ENCODE peak calls at places on chromosome 2, in nine cellular contexts. One of them, this sample, is unnamed.

GRCh38 chr2:146666336-146666735 is 1178.5 kb upstream of the ACVR2A start:
- DNase-seq in NCI-H2171 treated with DMSO at 0.1 percent for 48 hours: no peak
- DNase-seq in AG20443: no peak
- DNase-seq in gastrocnemius medialis: no peak
- DNase-seq in NCI-H1092 treated with DMSO at 0.1 percent for 48 hours: no peak
- DNase-seq in amniotic epithelial cell: peak; percentile 66
- DNase-seq in heart right ventricle: no peak
- DNase-seq in RWPE1: peak; percentile 17
- DNase-seq in AG09309: no peak
- DNase-seq in this sample: no peak

GRCh38 chr2:52074139-52074719 is 1042.3 kb upstream of the NRXN1 start:
- DNase-seq in NCI-H2171 treated with DMSO at 0.1 percent for 48 hours: no peak
- DNase-seq in AG20443: no peak
- DNase-seq in gastrocnemius medialis: no peak
- DNase-seq in NCI-H1092 treated with DMSO at 0.1 percent for 48 hours: no peak
- DNase-seq in amniotic epithelial cell: no peak
- DNase-seq in heart right ventricle: no peak
- DNase-seq in RWPE1: no peak
- DNase-seq in AG09309: no peak
- DNase-seq in this sample: no peak

GRCh38 chr2:192196451-192197194 is 1.9 kb upstream of the TMEFF2 start:
- DNase-seq in NCI-H2171 treated with DMSO at 0.1 percent for 48 hours: peak; percentile 51
- DNase-seq in AG20443: no peak
- DNase-seq in gastrocnemius medialis: no peak
- DNase-seq in NCI-H1092 treated with DMSO at 0.1 percent for 48 hours: no peak
- DNase-seq in amniotic epithelial cell: no peak
- DNase-seq in heart right ventricle: no peak
- DNase-seq in RWPE1: no peak
- DNase-seq in AG09309: no peak
- DNase-seq in this sample: no peak

GRCh38 chr2:15313657-15314056 is 247.5 kb downstream of the NBAS start:
- DNase-seq in NCI-H2171 treated with DMSO at 0.1 percent for 48 hours: peak; percentile 78
- DNase-seq in AG20443: peak; percentile 14
- DNase-seq in gastrocnemius medialis: no peak
- DNase-seq in NCI-H1092 treated with DMSO at 0.1 percent for 48 hours: no peak
- DNase-seq in amniotic epithelial cell: peak; percentile 84
- DNase-seq in heart right ventricle: no peak
- DNase-seq in RWPE1: peak; percentile 30
- DNase-seq in AG09309: no peak
- DNase-seq in this sample: no peak

GRCh38 chr2:117674172-117674571 is 140.3 kb upstream of the DDX18 start:
- DNase-seq in NCI-H2171 treated with DMSO at 0.1 percent for 48 hours: no peak
- DNase-seq in AG20443: no peak
- DNase-seq in gastrocnemius medialis: no peak
- DNase-seq in NCI-H1092 treated with DMSO at 0.1 percent for 48 hours: no peak
- DNase-seq in amniotic epithelial cell: no peak
- DNase-seq in heart right ventricle: no peak
- DNase-seq in RWPE1: no peak
- DNase-seq in AG09309: no peak
- DNase-seq in this sample: no peak

GRCh38 chr2:42867093-42868065 is 75.0 kb upstream of the HAAO start:
- DNase-seq in NCI-H2171 treated with DMSO at 0.1 percent for 48 hours: no peak
- DNase-seq in AG20443: no peak
- DNase-seq in gastrocnemius medialis: no peak
- DNase-seq in NCI-H1092 treated with DMSO at 0.1 percent for 48 hours: no peak
- DNase-seq in amniotic epithelial cell: no peak
- DNase-seq in heart right ventricle: no peak
- DNase-seq in RWPE1: no peak
- DNase-seq in AG09309: no peak
- DNase-seq in this sample: peak; percentile 75

GRCh38 chr2:28381225-28382180 is 11.2 kb upstream of the FOSL2 start:
- DNase-seq in NCI-H2171 treated with DMSO at 0.1 percent for 48 hours: no peak
- DNase-seq in AG20443: no peak
- DNase-seq in gastrocnemius medialis: no peak
- DNase-seq in NCI-H1092 treated with DMSO at 0.1 percent for 48 hours: no peak
- DNase-seq in amniotic epithelial cell: no peak
- DNase-seq in heart right ventricle: no peak
- DNase-seq in RWPE1: no peak
- DNase-seq in AG09309: no peak
- DNase-seq in this sample: no peak

GRCh38 chr2:109176489-109176888 is 47.5 kb downstream of the SH3RF3 start:
- DNase-seq in NCI-H2171 treated with DMSO at 0.1 percent for 48 hours: no peak
- DNase-seq in AG20443: no peak
- DNase-seq in gastrocnemius medialis: no peak
- DNase-seq in NCI-H1092 treated with DMSO at 0.1 percent for 48 hours: no peak
- DNase-seq in amniotic epithelial cell: no peak
- DNase-seq in heart right ventricle: no peak
- DNase-seq in RWPE1: no peak
- DNase-seq in AG09309: no peak
- DNase-seq in this sample: no peak

GRCh38 chr2:70820499-70820898 is at the start of gene CLEC4F:
- DNase-seq in NCI-H2171 treated with DMSO at 0.1 percent for 48 hours: no peak
- DNase-seq in AG20443: no peak
- DNase-seq in gastrocnemius medialis: no peak
- DNase-seq in NCI-H1092 treated with DMSO at 0.1 percent for 48 hours: no peak
- DNase-seq in amniotic epithelial cell: no peak
- DNase-seq in heart right ventricle: no peak
- DNase-seq in RWPE1: no peak
- DNase-seq in AG09309: no peak
- DNase-seq in this sample: no peak